ENCODE peak calls at places on chromosome 12, in five cellular contexts. B is heart left ventricle, N is IMR-90, C is transverse colon, I is Peyer's patch. S is an unnamed sample.

GRCh38 chr12:116123511-116124258 is 153.8 kb downstream of the MED13L start:
- DNase-seq in N (peak; percentile 66), I (peak; percentile 49), C (peak; percentile 26), B (peak; percentile 37), S (peak; percentile 48)

GRCh38 chr12:22275847-22276246 is 58.7 kb downstream of the ST8SIA1 start:
- DNase-seq in I (peak; percentile 82), C (peak; percentile 67), B (peak; percentile 84), N (peak; percentile 99), S (no peak)

GRCh38 chr12:111033281-111034147 is 113.1 kb upstream of the MYL2 start:
- DNase-seq in I (no peak), C (no peak), N (no peak), B (no peak), S (peak; percentile 2)

GRCh38 chr12:61654698-61655097 is 605.5 kb upstream of the USP15 start:
- DNase-seq in C (no peak), I (no peak), N (no peak), B (no peak), S (peak; percentile 5)

GRCh38 chr12:20588057-20588456 is 107.1 kb upstream of the SLCO1C1 start:
- DNase-seq in I (no peak), B (no peak), C (no peak), N (no peak), S (no peak)

GRCh38 chr12:54562720-54563356 is 13.4 kb downstream of the PDE1B start:
- DNase-seq in N (no peak), C (no peak), B (no peak), I (no peak), S (no peak)

GRCh38 chr12:53427905-53428594 is 4.4 kb downstream of the AMHR2 start:
- DNase-seq in N (peak; percentile 97), C (no peak), I (peak; percentile 75), B (no peak), S (peak; percentile 51)

GRCh38 chr12:109182041-109182839 is 65.9 kb downstream of the ACACB start:
- DNase-seq in B (no peak), C (no peak), N (no peak), I (no peak), S (no peak)

GRCh38 chr12:111430418-111431353 is 25.0 kb downstream of the SH2B3 start:
- DNase-seq in C (no peak), N (no peak), I (peak; percentile 73), B (peak; percentile 44), S (no peak)

GRCh38 chr12:107349008-107349747 is 255.8 kb upstream of the CRY1 start:
- DNase-seq in C (peak; percentile 69), B (no peak), N (peak; percentile 91), I (peak; percentile 80), S (no peak)

GRCh38 chr12:105567061-105567460 is 236.6 kb downstream of the C12orf75 start:
- DNase-seq in C (no peak), B (no peak), N (no peak), I (no peak), S (no peak)

GRCh38 chr12:27060740-27061139 is 21.6 kb downstream of the C12orf71 start:
- DNase-seq in B (no peak), N (peak; percentile 21), C (no peak), I (no peak), S (no peak)

GRCh38 chr12:77724367-77724957 is 106.2 kb upstream of the NAV3 start:
- DNase-seq in I (no peak), B (no peak), N (peak; percentile 45), C (no peak), S (no peak)

GRCh38 chr12:115000038-115000437 is 316.1 kb upstream of the TBX3 start:
- DNase-seq in I (no peak), B (no peak), C (no peak), N (peak; percentile 54), S (no peak)

GRCh38 chr12:26277511-26278246 is 82.3 kb downstream of the SSPN start:
- DNase-seq in C (no peak), I (no peak), N (no peak), B (no peak), S (no peak)

GRCh38 chr12:88945041-88945732 is 364.9 kb upstream of the KITLG start:
- DNase-seq in N (peak; percentile 10), I (no peak), B (no peak), C (no peak), S (no peak)

GRCh38 chr12:112013601-112014402 is 576 bp downstream of the ERP29 start:
- DNase-seq in C (peak; percentile 78), B (peak; percentile 71), I (peak; percentile 87), N (peak; percentile 82), S (peak; percentile 86)

GRCh38 chr12:124332900-124333299 is 38.0 kb downstream of the RFLNA start:
- DNase-seq in N (no peak), C (no peak), I (no peak), B (no peak), S (no peak)

GRCh38 chr12:48036818-48037217 is 32.5 kb upstream of the COL2A1 start:
- DNase-seq in I (no peak), N (no peak), B (no peak), C (no peak), S (no peak)

GRCh38 chr12:47838286-47838931 is 18.7 kb upstream of the HDAC7 start:
- DNase-seq in B (no peak), N (peak; percentile 41), C (no peak), I (no peak), S (peak; percentile 70)

GRCh38 chr12:106499628-106500027 is 83.2 kb upstream of the RFX4 start:
- DNase-seq in C (no peak), B (no peak), I (no peak), N (no peak), S (no peak)

GRCh38 chr12:90368081-90368480 is 586.9 kb downstream of the CCER1 start:
- DNase-seq in I (no peak), N (no peak), B (no peak), C (no peak), S (no peak)

GRCh38 chr12:55704824-55705780 is 2.6 kb downstream of the ITGA7 start:
- DNase-seq in N (no peak), B (peak; percentile 48), I (no peak), C (no peak), S (no peak)

GRCh38 chr12:124399622-124400021 is 104.7 kb downstream of the RFLNA start:
- DNase-seq in B (no peak), N (no peak), I (peak; percentile 65), C (peak; percentile 42), S (peak; percentile 64)

GRCh38 chr12:94603434-94604068 is 46.8 kb downstream of the TMCC3 start:
- DNase-seq in I (peak; percentile 82), C (peak; percentile 69), B (no peak), N (no peak), S (peak; percentile 36)

GRCh38 chr12:52121848-52122838 is 42.6 kb downstream of the SMIM41 start:
- DNase-seq in C (peak; percentile 69), B (peak; percentile 77), N (peak; percentile 58), I (peak; percentile 86), S (peak; percentile 68)

GRCh38 chr12:61652265-61652664 is 607.9 kb upstream of the USP15 start:
- DNase-seq in C (no peak), B (no peak), N (no peak), I (no peak), S (no peak)

GRCh38 chr12:89352242-89352491 is 134 bp downstream of the DUSP6 start:
- DNase-seq in C (no peak), B (no peak), N (no peak), I (no peak), S (no peak)

GRCh38 chr12:68790081-68790951 is 17.7 kb upstream of the MDM2 start:
- DNase-seq in N (no peak), I (no peak), C (no peak), B (no peak), S (no peak)

GRCh38 chr12:103809154-103809553 is 31.9 kb downstream of the NT5DC3 start:
- DNase-seq in B (no peak), C (no peak), I (no peak), N (no peak), S (peak; percentile 50)

GRCh38 chr12:39442895-39443703 is at the start of gene KIF21A:
- DNase-seq in N (peak; percentile 61), I (peak; percentile 95), C (peak; percentile 94), B (peak; percentile 92), S (peak; percentile 82)

GRCh38 chr12:12331244-12331771 is 18.7 kb downstream of the MANSC1 start:
- DNase-seq in N (no peak), C (no peak), I (no peak), B (no peak), S (no peak)

GRCh38 chr12:67742461-67742860 is 93.9 kb downstream of the DYRK2 start:
- DNase-seq in N (peak; percentile 55), I (no peak), B (no peak), C (no peak), S (no peak)

GRCh38 chr12:65022441-65022840 is 98.7 kb downstream of the WIF1 start:
- DNase-seq in N (no peak), I (peak; percentile 88), C (peak; percentile 77), B (no peak), S (no peak)

GRCh38 chr12:104011265-104011664 is 38.7 kb downstream of the GLT8D2 start:
- DNase-seq in B (no peak), N (peak; percentile 96), C (no peak), I (no peak), S (no peak)

GRCh38 chr12:15984963-15985362 is 73.8 kb downstream of the DERA start:
- DNase-seq in I (no peak), B (no peak), N (no peak), C (no peak), S (no peak)
- TF ChIP-seq POLR2A in I (no peak), B (no peak), N (no peak), C (no peak), S (no peak)

GRCh38 chr12:33628087-33628486 is 188.5 kb upstream of the SYT10 start:
- DNase-seq in I (no peak), C (no peak), N (no peak), B (no peak), S (no peak)
- TF ChIP-seq POLR2A in I (no peak), C (no peak), N (no peak), B (no peak), S (no peak)

DNA sequence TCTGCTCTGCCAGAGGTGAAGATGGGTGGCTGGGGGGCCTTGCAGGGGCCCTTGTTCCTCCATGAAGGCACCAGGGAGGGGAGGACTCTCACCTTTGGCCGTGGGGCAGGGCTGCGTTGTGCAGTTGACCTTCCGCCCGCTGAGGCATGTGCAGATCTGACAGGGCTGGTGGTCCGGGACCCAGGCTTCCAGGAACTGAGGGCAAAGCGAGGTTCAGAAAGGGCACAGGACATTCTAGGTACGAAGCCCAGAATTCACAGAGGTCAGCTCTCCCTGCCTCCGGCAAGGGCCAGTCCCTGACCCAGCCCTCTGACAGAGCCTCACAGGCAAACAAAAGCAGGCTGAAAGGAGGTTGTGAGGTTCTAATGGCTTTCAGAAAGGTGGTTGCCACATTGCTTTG is 40.4 kb upstream of the ANO2 start:
- DNase-seq in C (no peak), B (no peak), I (no peak), N (no peak), S (no peak)
- TF ChIP-seq POLR2A in C (no peak), B (no peak), I (no peak), N (no peak), S (no peak)

GRCh38 chr12:49965836-49966235 is 4.2 kb downstream of the AQP5 start:
- DNase-seq in I (no peak), C (no peak), B (no peak), N (no peak), S (no peak)

GRCh38 chr12:49968431-49968830 is 4.3 kb upstream of the AQP6 start:
- DNase-seq in B (no peak), N (no peak), I (no peak), C (no peak), S (no peak)

GRCh38 chr12:49966511-49967041 is 4.9 kb downstream of the AQP5 start:
- DNase-seq in B (no peak), N (no peak), I (no peak), C (no peak), S (no peak)

GRCh38 chr12:49967777-49968250 is 4.9 kb upstream of the AQP6 start:
- DNase-seq in N (no peak), B (no peak), C (no peak), I (no peak), S (no peak)

GRCh38 chr12:49967042-49967776 is 5.5 kb downstream of the AQP5 start:
- DNase-seq in C (peak; percentile 94), N (peak; percentile 78), B (peak; percentile 91), I (peak; percentile 96), S (peak; percentile 95)
- TF ChIP-seq POLR2A in C (no peak), N (peak; percentile 35), B (no peak), I (no peak), S (no peak)